ENCODE peak calls at places on chromosomes 4 and X, in seven cellular contexts. C is activated gamma-delta T cell treated with Interleukin-2 at 50 U/mL for 16 hours, Y is aorta, R is T-cell, K is activated T-helper 1 cell treated with Interleukin-2 at 50 U/mL for 16 hours, L is ACHN, G is HCT116. H is an unnamed sample.

GRCh38 chrX:1451676-1452496 is 823 bp downstream of the ASMTL start:
- DNase-seq in C (no peak), Y (peak; percentile 64), R (peak; percentile 40), K (no peak), L (no peak), G (no peak), H (no peak)

GRCh38 chr4:53800741-53801140 is 209.5 kb upstream of the LNX1 start:
- DNase-seq in C (no peak), Y (no peak), R (no peak), K (no peak), L (no peak), G (no peak), H (no peak)

GRCh38 chr4:140152760-140153418 is 1.1 kb downstream of the MAML3 start:
- DNase-seq in C (peak; percentile 22), Y (peak; percentile 91), R (peak; percentile 15), K (no peak), L (peak; percentile 14), G (no peak), H (peak; percentile 34)

GRCh38 chr4:107564326-107564725 is 155.7 kb downstream of the PAPSS1 start:
- DNase-seq in C (no peak), Y (no peak), R (no peak), K (no peak), L (no peak), G (no peak), H (no peak)

GRCh38 chr4:13908455-13908854 is 280.9 kb upstream of the BOD1L1 start:
- DNase-seq in C (no peak), Y (no peak), R (no peak), K (no peak), L (no peak), G (no peak), H (no peak)

GRCh38 chrX:110851780-110852179 is 56.2 kb upstream of the CHRDL1 start:
- DNase-seq in C (no peak), Y (peak; percentile 71), R (no peak), K (no peak), L (peak; percentile 36), G (no peak), H (no peak)

GRCh38 chr4:108143515-108143914 is 25.2 kb downstream of the LEF1 start:
- DNase-seq in C (no peak), Y (no peak), R (no peak), K (no peak), L (no peak), G (no peak), H (no peak)

GRCh38 chrX:79161655-79162054 is 17.2 kb downstream of the GPR174 start:
- DNase-seq in C (peak; percentile 43), Y (no peak), R (peak; percentile 60), K (peak; percentile 11), L (no peak), G (no peak), H (no peak)

GRCh38 chr4:175833574-175834350 is 21.7 kb upstream of the GPM6A start:
- DNase-seq in C (no peak), Y (no peak), R (no peak), K (no peak), L (no peak), G (no peak), H (no peak)

GRCh38 chr4:107519057-107519456 is 201.0 kb downstream of the PAPSS1 start:
- DNase-seq in C (no peak), Y (no peak), R (no peak), K (no peak), L (peak; percentile 20), G (peak; percentile 19), H (peak; percentile 6)

GRCh38 chrX:147376601-147377387 is 534.9 kb upstream of the FMR1 start:
- DNase-seq in C (no peak), Y (peak; percentile 51), R (no peak), K (no peak), L (no peak), G (no peak), H (no peak)

GRCh38 chrX:21905209-21905735 is 35.2 kb upstream of the SMS start:
- DNase-seq in C (no peak), Y (no peak), R (no peak), K (no peak), L (no peak), G (no peak), H (no peak)

GRCh38 chrX:13022926-13023325 is 21.5 kb downstream of the FAM9C start:
- DNase-seq in C (no peak), Y (no peak), R (no peak), K (no peak), L (no peak), G (no peak), H (no peak)

GRCh38 chrX:149470960-149471359 is 34.1 kb downstream of the IDS start:
- DNase-seq in C (peak; percentile 47), Y (peak; percentile 92), R (no peak), K (peak; percentile 26), L (peak; percentile 54), G (peak; percentile 22), H (peak; percentile 55)

GRCh38 chrX:72308209-72308565 is 2.5 kb upstream of the CITED1 start:
- DNase-seq in C (no peak), Y (no peak), R (no peak), K (no peak), L (no peak), G (no peak), H (no peak)

GRCh38 chrX:119288890-119289393 is 52.9 kb downstream of the PGRMC1 start:
- DNase-seq in C (no peak), Y (no peak), R (no peak), K (no peak), L (no peak), G (no peak), H (no peak)

GRCh38 chrX:13345037-13345436 is 25.2 kb upstream of the ATXN3L start:
- DNase-seq in C (no peak), Y (no peak), R (no peak), K (no peak), L (no peak), G (no peak), H (no peak)

H was measured in LoVo.